ENCODE peak calls at places on chromosomes 7 and 10, in five cellular contexts. W, C, Y, U and N are unnamed samples.

GRCh38 chr7:98802088-98802780 is 67.6 kb downstream of the TMEM130 start:
- DNase-seq in U (peak), Y (no peak), W (no peak), C (peak), N (peak)

GRCh38 chr7:7565746-7566650 is 686 bp upstream of the MIOS start:
- DNase-seq in U (peak), W (no peak), C (no peak), Y (no peak), N (peak)

GRCh38 chr7:2962860-2963259 is 80.8 kb downstream of the CARD11 start:
- DNase-seq in U (no peak), Y (no peak), C (no peak), W (no peak), N (no peak)

GRCh38 chr7:15685358-15686181 is 913 bp downstream of the MEOX2 start:
- DNase-seq in U (no peak), Y (no peak), C (peak), W (no peak), N (no peak)

GRCh38 chr7:24769014-24769830 is 12.0 kb upstream of the GSDME start:
- DNase-seq in Y (no peak), W (no peak), C (no peak), U (no peak), N (no peak)

GRCh38 chr10:59016043-59016442 is 160.4 kb upstream of the PHYHIPL start:
- DNase-seq in C (no peak), Y (no peak), W (no peak), U (no peak), N (no peak)

GRCh38 chr7:98133621-98134266 is 27.1 kb downstream of the LMTK2 start:
- DNase-seq in W (no peak), C (peak), U (peak), Y (no peak), N (peak)

GRCh38 chr10:103612462-103613365 is 119.2 kb downstream of the NEURL1 start:
- DNase-seq in Y (no peak), C (no peak), W (peak), U (no peak), N (no peak)

GRCh38 chr7:22193361-22194016 is 163.5 kb downstream of the RAPGEF5 start:
- DNase-seq in W (peak), C (peak), Y (no peak), U (no peak), N (no peak)

GRCh38 chr10:79243211-79244067 is 103.8 kb upstream of the PPIF start:
- DNase-seq in Y (peak), W (peak), U (peak), C (no peak), N (no peak)

GRCh38 chr10:62093863-62094291 is 174.8 kb downstream of the RTKN2 start:
- DNase-seq in W (no peak), C (peak), Y (no peak), U (peak), N (peak)

GRCh38 chr10:75496191-75496567 is 64.8 kb downstream of the LRMDA start:
- DNase-seq in Y (no peak), C (no peak), W (no peak), U (no peak), N (no peak)

GRCh38 chr10:63415635-63416244 is 50.0 kb downstream of the JMJD1C start:
- DNase-seq in Y (no peak), U (no peak), C (no peak), W (no peak), N (no peak)

GRCh38 chr7:142583424-142583823 is 165.8 kb upstream of the PRSS1 start:
- DNase-seq in W (no peak), C (peak), Y (no peak), U (peak), N (peak)

GRCh38 chr10:113927440-113927839 is 73.0 kb downstream of the NHLRC2 start:
- DNase-seq in W (no peak), C (no peak), U (no peak), Y (no peak), N (no peak)

GRCh38 chr7:155216475-155217272 is 81.0 kb upstream of the INSIG1 start:
- DNase-seq in C (no peak), W (no peak), Y (no peak), U (no peak), N (no peak)